ENCODE peak calls at places on chromosomes 16 and 17, in nine cellular contexts. One of them, this sample, is unnamed.

GRCh38 chr17:1227917-1228751 is 42.1 kb upstream of the BHLHA9 start:
- DNase-seq in GM12865: peak
- DNase-seq in spleen: peak
- DNase-seq in lung: no peak
- DNase-seq in foreskin fibroblast: no peak
- DNase-seq in epithelial cell of esophagus: no peak
- DNase-seq in tibial artery: peak
- DNase-seq in heart left ventricle: peak
- DNase-seq in GM13977: peak
- DNase-seq in this sample: peak

GRCh38 chr16:380837-381787 is 666 bp downstream of the PGAP6 start:
- DNase-seq in heart left ventricle: no peak
- DNase-seq in tibial artery: no peak
- DNase-seq in GM12865: peak
- DNase-seq in lung: no peak
- DNase-seq in foreskin fibroblast: peak
- DNase-seq in epithelial cell of esophagus: no peak
- DNase-seq in spleen: peak
- DNase-seq in GM13977: peak
- DNase-seq in this sample: peak

GRCh38 chr17:27896656-27897055 is 3.5 kb upstream of the LYRM9 start:
- DNase-seq in spleen: no peak
- DNase-seq in epithelial cell of esophagus: no peak
- DNase-seq in lung: no peak
- DNase-seq in heart left ventricle: no peak
- DNase-seq in tibial artery: no peak
- DNase-seq in GM13977: no peak
- DNase-seq in foreskin fibroblast: no peak
- DNase-seq in GM12865: no peak
- DNase-seq in this sample: no peak

GRCh38 chr17:81229666-81229920 is 6.8 kb upstream of the CEP131 start:
- DNase-seq in heart left ventricle: no peak
- DNase-seq in tibial artery: no peak
- DNase-seq in GM12865: no peak
- DNase-seq in epithelial cell of esophagus: no peak
- DNase-seq in lung: no peak
- DNase-seq in foreskin fibroblast: no peak
- DNase-seq in GM13977: no peak
- DNase-seq in spleen: no peak
- DNase-seq in this sample: no peak

GRCh38 chr16:3519581-3519980 is 18.8 kb downstream of the CLUAP1 start:
- DNase-seq in lung: no peak
- DNase-seq in spleen: no peak
- DNase-seq in GM13977: no peak
- DNase-seq in epithelial cell of esophagus: peak
- DNase-seq in foreskin fibroblast: peak
- DNase-seq in GM12865: no peak
- DNase-seq in tibial artery: no peak
- DNase-seq in heart left ventricle: no peak
- DNase-seq in this sample: no peak

GRCh38 chr16:83031524-83031923 is 404.8 kb downstream of the CDH13 start:
- DNase-seq in tibial artery: no peak
- DNase-seq in heart left ventricle: no peak
- DNase-seq in GM13977: no peak
- DNase-seq in spleen: no peak
- DNase-seq in foreskin fibroblast: no peak
- DNase-seq in lung: no peak
- DNase-seq in GM12865: no peak
- DNase-seq in epithelial cell of esophagus: no peak
- DNase-seq in this sample: no peak

GRCh38 chr16:49918257-49918656 is 62.3 kb upstream of the ZNF423 start:
- DNase-seq in foreskin fibroblast: no peak
- DNase-seq in GM12865: peak
- DNase-seq in lung: no peak
- DNase-seq in epithelial cell of esophagus: no peak
- DNase-seq in tibial artery: no peak
- DNase-seq in spleen: no peak
- DNase-seq in GM13977: no peak
- DNase-seq in heart left ventricle: no peak
- DNase-seq in this sample: no peak

GRCh38 chr17:50785942-50786570 is 18.7 kb upstream of the ANKRD40CL start:
- DNase-seq in GM12865: no peak
- DNase-seq in epithelial cell of esophagus: peak
- DNase-seq in heart left ventricle: no peak
- DNase-seq in tibial artery: no peak
- DNase-seq in foreskin fibroblast: peak
- DNase-seq in GM13977: no peak
- DNase-seq in lung: no peak
- DNase-seq in spleen: no peak
- DNase-seq in this sample: no peak

GRCh38 chr17:39714234-39714633 is 14.4 kb downstream of the ERBB2 start:
- DNase-seq in epithelial cell of esophagus: no peak
- DNase-seq in spleen: no peak
- DNase-seq in GM13977: no peak
- DNase-seq in heart left ventricle: no peak
- DNase-seq in foreskin fibroblast: no peak
- DNase-seq in GM12865: no peak
- DNase-seq in tibial artery: no peak
- DNase-seq in lung: no peak
- DNase-seq in this sample: no peak

GRCh38 chr16:14180431-14181059 is 109.4 kb downstream of the MRTFB start:
- DNase-seq in epithelial cell of esophagus: peak
- DNase-seq in GM12865: no peak
- DNase-seq in heart left ventricle: no peak
- DNase-seq in GM13977: no peak
- DNase-seq in spleen: no peak
- DNase-seq in lung: no peak
- DNase-seq in tibial artery: no peak
- DNase-seq in foreskin fibroblast: peak
- DNase-seq in this sample: peak

GRCh38 chr17:3730881-3731429 is 7.3 kb downstream of the HASPIN start:
- DNase-seq in heart left ventricle: no peak
- DNase-seq in GM12865: no peak
- DNase-seq in GM13977: no peak
- DNase-seq in foreskin fibroblast: peak
- DNase-seq in spleen: no peak
- DNase-seq in lung: no peak
- DNase-seq in epithelial cell of esophagus: no peak
- DNase-seq in tibial artery: no peak
- DNase-seq in this sample: no peak

DNA sequence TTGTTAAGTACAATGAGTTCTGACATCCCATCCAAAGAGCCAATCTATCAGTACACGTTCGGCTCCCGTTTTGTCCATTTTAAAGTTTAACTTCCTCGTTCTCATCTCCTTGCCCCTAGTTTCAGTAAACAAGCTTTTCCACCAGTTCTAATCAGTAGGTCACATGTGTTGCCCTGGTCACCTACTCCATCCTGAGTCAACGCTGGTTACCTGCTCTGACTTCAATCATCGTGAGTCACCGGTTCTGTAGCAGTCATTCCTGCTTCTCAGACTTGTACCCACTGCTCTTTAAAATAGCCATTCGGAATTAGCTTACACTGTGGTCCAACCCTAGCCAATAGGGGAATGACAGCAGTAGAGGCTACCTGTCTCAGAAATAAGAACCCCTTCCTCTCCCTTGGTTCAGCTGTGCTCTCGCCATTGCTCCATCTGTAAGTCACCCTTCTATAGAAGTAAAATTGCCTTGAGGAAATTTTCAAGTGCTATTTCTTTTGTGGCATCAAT is 191.0 kb downstream of the CPPED1 start:
- DNase-seq in heart left ventricle: no peak
- DNase-seq in GM12865: no peak
- DNase-seq in GM13977: no peak
- DNase-seq in foreskin fibroblast: no peak
- DNase-seq in lung: no peak
- DNase-seq in spleen: no peak
- DNase-seq in tibial artery: no peak
- DNase-seq in epithelial cell of esophagus: peak
- DNase-seq in this sample: no peak
- TF ChIP-seq CTCF in heart left ventricle: no peak
- TF ChIP-seq CTCF in GM12865: no peak
- TF ChIP-seq CTCF in GM13977: no peak
- TF ChIP-seq CTCF in foreskin fibroblast: no peak
- TF ChIP-seq CTCF in lung: no peak
- TF ChIP-seq CTCF in spleen: no peak
- TF ChIP-seq CTCF in tibial artery: no peak
- TF ChIP-seq CTCF in epithelial cell of esophagus: no peak
- TF ChIP-seq CTCF in this sample: no peak

GRCh38 chr16:56950881-56951771 is 10.6 kb upstream of the CETP start:
- DNase-seq in GM13977: peak
- DNase-seq in GM12865: peak
- DNase-seq in spleen: peak
- DNase-seq in foreskin fibroblast: peak
- DNase-seq in heart left ventricle: peak
- DNase-seq in tibial artery: peak
- DNase-seq in lung: peak
- DNase-seq in epithelial cell of esophagus: peak
- DNase-seq in this sample: peak
- TF ChIP-seq CTCF in GM13977: peak
- TF ChIP-seq CTCF in GM12865: peak
- TF ChIP-seq CTCF in spleen: peak
- TF ChIP-seq CTCF in foreskin fibroblast: peak
- TF ChIP-seq CTCF in heart left ventricle: peak
- TF ChIP-seq CTCF in tibial artery: peak
- TF ChIP-seq CTCF in lung: no peak
- TF ChIP-seq CTCF in epithelial cell of esophagus: peak
- TF ChIP-seq CTCF in this sample: no peak

GRCh38 chr17:82914375-82914774 is 74.6 kb upstream of the ZNF750 start:
- DNase-seq in epithelial cell of esophagus: peak
- DNase-seq in lung: no peak
- DNase-seq in spleen: no peak
- DNase-seq in GM13977: no peak
- DNase-seq in foreskin fibroblast: peak
- DNase-seq in GM12865: peak
- DNase-seq in tibial artery: no peak
- DNase-seq in heart left ventricle: peak
- DNase-seq in this sample: no peak

GRCh38 chr17:82912571-82913089 is 72.8 kb upstream of the ZNF750 start:
- DNase-seq in heart left ventricle: peak
- DNase-seq in lung: no peak
- DNase-seq in spleen: no peak
- DNase-seq in foreskin fibroblast: no peak
- DNase-seq in tibial artery: no peak
- DNase-seq in epithelial cell of esophagus: no peak
- DNase-seq in GM13977: no peak
- DNase-seq in GM12865: no peak
- DNase-seq in this sample: no peak

GRCh38 chr17:82915697-82916027 is 75.8 kb upstream of the ZNF750 start:
- DNase-seq in epithelial cell of esophagus: no peak
- DNase-seq in spleen: no peak
- DNase-seq in foreskin fibroblast: no peak
- DNase-seq in tibial artery: no peak
- DNase-seq in heart left ventricle: no peak
- DNase-seq in lung: no peak
- DNase-seq in GM12865: peak
- DNase-seq in GM13977: no peak
- DNase-seq in this sample: no peak

GRCh38 chr17:82913304-82914043 is 73.7 kb upstream of the ZNF750 start:
- DNase-seq in tibial artery: no peak
- DNase-seq in heart left ventricle: no peak
- DNase-seq in spleen: no peak
- DNase-seq in foreskin fibroblast: peak
- DNase-seq in epithelial cell of esophagus: peak
- DNase-seq in GM12865: no peak
- DNase-seq in GM13977: no peak
- DNase-seq in lung: no peak
- DNase-seq in this sample: no peak

GRCh38 chr17:82915010-82915696 is 75.3 kb upstream of the ZNF750 start:
- DNase-seq in foreskin fibroblast: no peak
- DNase-seq in heart left ventricle: no peak
- DNase-seq in tibial artery: no peak
- DNase-seq in GM13977: no peak
- DNase-seq in epithelial cell of esophagus: no peak
- DNase-seq in spleen: no peak
- DNase-seq in GM12865: peak
- DNase-seq in lung: no peak
- DNase-seq in this sample: no peak
- TF ChIP-seq CTCF in foreskin fibroblast: no peak
- TF ChIP-seq CTCF in heart left ventricle: no peak
- TF ChIP-seq CTCF in tibial artery: no peak
- TF ChIP-seq CTCF in GM13977: no peak
- TF ChIP-seq CTCF in epithelial cell of esophagus: no peak
- TF ChIP-seq CTCF in spleen: no peak
- TF ChIP-seq CTCF in GM12865: no peak
- TF ChIP-seq CTCF in lung: no peak
- TF ChIP-seq CTCF in this sample: no peak

GRCh38 chr17:75261336-75262111 is at the start of the genes GGA3 and MRPS7:
- DNase-seq in spleen: peak
- DNase-seq in lung: peak
- DNase-seq in epithelial cell of esophagus: peak
- DNase-seq in foreskin fibroblast: peak
- DNase-seq in GM12865: peak
- DNase-seq in heart left ventricle: peak
- DNase-seq in GM13977: peak
- DNase-seq in tibial artery: peak
- DNase-seq in this sample: peak

GRCh38 chr17:75265614-75266314 is 4.1 kb downstream of the MRPS7 start:
- DNase-seq in tibial artery: no peak
- DNase-seq in GM13977: no peak
- DNase-seq in heart left ventricle: no peak
- DNase-seq in epithelial cell of esophagus: no peak
- DNase-seq in lung: no peak
- DNase-seq in GM12865: no peak
- DNase-seq in spleen: peak
- DNase-seq in foreskin fibroblast: no peak
- DNase-seq in this sample: no peak

GRCh38 chr17:75263051-75263450 is 1.4 kb downstream of the MRPS7 start:
- DNase-seq in lung: no peak
- DNase-seq in heart left ventricle: no peak
- DNase-seq in spleen: peak
- DNase-seq in GM12865: no peak
- DNase-seq in tibial artery: no peak
- DNase-seq in foreskin fibroblast: no peak
- DNase-seq in GM13977: no peak
- DNase-seq in epithelial cell of esophagus: no peak
- DNase-seq in this sample: no peak

GRCh38 chr17:75262112-75262606 is 480 bp downstream of the MRPS7 start:
- DNase-seq in tibial artery: no peak
- DNase-seq in GM13977: no peak
- DNase-seq in foreskin fibroblast: no peak
- DNase-seq in epithelial cell of esophagus: peak
- DNase-seq in lung: no peak
- DNase-seq in heart left ventricle: no peak
- DNase-seq in GM12865: no peak
- DNase-seq in spleen: peak
- DNase-seq in this sample: no peak

DNA sequence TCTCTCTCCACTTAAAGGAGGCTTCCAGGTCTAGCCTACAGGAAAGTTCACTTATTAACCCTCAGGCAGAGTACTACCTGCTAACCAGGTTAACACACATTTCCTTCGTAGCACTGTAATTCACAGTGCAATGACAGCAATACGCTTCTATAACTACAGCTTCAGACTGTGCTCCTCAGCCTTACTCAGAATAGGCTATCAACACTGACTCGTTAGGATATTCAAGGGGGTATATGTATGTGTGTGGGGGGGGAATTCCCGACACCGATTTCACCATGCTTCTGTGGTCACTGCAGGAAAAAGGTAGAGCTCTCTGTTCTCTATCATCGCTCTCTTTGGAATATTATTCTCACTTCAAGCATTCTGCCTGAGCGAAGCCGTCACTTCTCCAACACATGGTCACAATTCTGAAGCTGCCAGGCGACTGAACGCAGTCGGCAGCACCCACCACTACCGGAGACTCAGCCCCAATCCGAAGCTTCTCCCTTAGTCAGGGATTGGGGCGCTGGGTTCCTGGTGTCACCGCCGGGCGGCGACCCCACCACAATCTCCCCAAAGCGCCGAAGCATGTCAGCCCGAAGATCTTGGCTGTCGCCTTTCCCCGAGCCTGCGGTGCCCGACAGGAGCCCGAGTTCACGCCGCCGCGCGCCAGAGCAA is 599 bp downstream of the GGA3 start:
- DNase-seq in heart left ventricle: no peak
- DNase-seq in spleen: no peak
- DNase-seq in epithelial cell of esophagus: peak
- DNase-seq in tibial artery: no peak
- DNase-seq in GM12865: peak
- DNase-seq in lung: no peak
- DNase-seq in GM13977: no peak
- DNase-seq in foreskin fibroblast: no peak
- DNase-seq in this sample: no peak
- TF ChIP-seq CTCF in heart left ventricle: no peak
- TF ChIP-seq CTCF in spleen: peak
- TF ChIP-seq CTCF in epithelial cell of esophagus: no peak
- TF ChIP-seq CTCF in tibial artery: no peak
- TF ChIP-seq CTCF in GM12865: no peak
- TF ChIP-seq CTCF in lung: no peak
- TF ChIP-seq CTCF in GM13977: peak
- TF ChIP-seq CTCF in foreskin fibroblast: no peak
- TF ChIP-seq CTCF in this sample: no peak

This sample was measured in glutamatergic neuron.